ENCODE peak calls at places on chromosomes 2 and 18, in nine cellular contexts. One of them, this sample, is unnamed.

GRCh38 chr18:21548647-21549046 is 51.9 kb downstream of the ESCO1 start:
- DNase-seq in endothelial cell: no peak
- DNase-seq in neural crest cell: no peak
- DNase-seq in fibroblast of the aortic adventitia: no peak
- DNase-seq in nephron progenitor cell: no peak
- DNase-seq in heart right ventricle: no peak
- DNase-seq in body of pancreas: no peak
- DNase-seq in left ventricle myocardium inferior: no peak
- DNase-seq in glutamatergic neuron: no peak
- DNase-seq in this sample: no peak

GRCh38 chr2:26100384-26100783 is 66.5 kb downstream of the RAB10 start:
- DNase-seq in endothelial cell: no peak
- DNase-seq in neural crest cell: no peak
- DNase-seq in fibroblast of the aortic adventitia: no peak
- DNase-seq in nephron progenitor cell: no peak
- DNase-seq in heart right ventricle: no peak
- DNase-seq in body of pancreas: no peak
- DNase-seq in left ventricle myocardium inferior: no peak
- DNase-seq in glutamatergic neuron: no peak
- DNase-seq in this sample: no peak

GRCh38 chr18:33804258-33804657 is 226.2 kb downstream of the ASXL3 start:
- DNase-seq in endothelial cell: no peak
- DNase-seq in neural crest cell: no peak
- DNase-seq in fibroblast of the aortic adventitia: peak
- DNase-seq in nephron progenitor cell: no peak
- DNase-seq in heart right ventricle: no peak
- DNase-seq in body of pancreas: peak
- DNase-seq in left ventricle myocardium inferior: no peak
- DNase-seq in glutamatergic neuron: no peak
- DNase-seq in this sample: peak

GRCh38 chr2:118443596-118443995 is 355.3 kb downstream of the INSIG2 start:
- DNase-seq in endothelial cell: no peak
- DNase-seq in neural crest cell: no peak
- DNase-seq in fibroblast of the aortic adventitia: peak
- DNase-seq in nephron progenitor cell: no peak
- DNase-seq in heart right ventricle: no peak
- DNase-seq in body of pancreas: no peak
- DNase-seq in left ventricle myocardium inferior: no peak
- DNase-seq in glutamatergic neuron: no peak
- DNase-seq in this sample: peak

GRCh38 chr2:24421668-24422067 is 61.3 kb upstream of the ITSN2 start:
- DNase-seq in endothelial cell: peak
- DNase-seq in neural crest cell: peak
- DNase-seq in fibroblast of the aortic adventitia: peak
- DNase-seq in nephron progenitor cell: peak
- DNase-seq in heart right ventricle: no peak
- DNase-seq in body of pancreas: peak
- DNase-seq in left ventricle myocardium inferior: peak
- DNase-seq in glutamatergic neuron: peak
- DNase-seq in this sample: peak

GRCh38 chr2:139259422-139260051 is 479.3 kb upstream of the NXPH2 start:
- DNase-seq in endothelial cell: no peak
- DNase-seq in neural crest cell: no peak
- DNase-seq in fibroblast of the aortic adventitia: no peak
- DNase-seq in nephron progenitor cell: no peak
- DNase-seq in heart right ventricle: no peak
- DNase-seq in body of pancreas: no peak
- DNase-seq in left ventricle myocardium inferior: no peak
- DNase-seq in glutamatergic neuron: no peak
- DNase-seq in this sample: no peak

GRCh38 chr2:43228782-43229659 is 2.6 kb upstream of the ZFP36L2 start:
- DNase-seq in endothelial cell: no peak
- DNase-seq in neural crest cell: no peak
- DNase-seq in fibroblast of the aortic adventitia: peak
- DNase-seq in nephron progenitor cell: no peak
- DNase-seq in heart right ventricle: no peak
- DNase-seq in body of pancreas: no peak
- DNase-seq in left ventricle myocardium inferior: no peak
- DNase-seq in glutamatergic neuron: no peak
- DNase-seq in this sample: peak

GRCh38 chr2:26492749-26493515 is 15.0 kb upstream of the OTOF start:
- DNase-seq in endothelial cell: no peak
- DNase-seq in neural crest cell: no peak
- DNase-seq in fibroblast of the aortic adventitia: no peak
- DNase-seq in nephron progenitor cell: no peak
- DNase-seq in heart right ventricle: no peak
- DNase-seq in body of pancreas: no peak
- DNase-seq in left ventricle myocardium inferior: no peak
- DNase-seq in glutamatergic neuron: no peak
- DNase-seq in this sample: no peak

GRCh38 chr2:54000122-54000521 is 29.3 kb upstream of the PSME4 start:
- DNase-seq in endothelial cell: no peak
- DNase-seq in neural crest cell: no peak
- DNase-seq in fibroblast of the aortic adventitia: no peak
- DNase-seq in nephron progenitor cell: no peak
- DNase-seq in heart right ventricle: no peak
- DNase-seq in body of pancreas: no peak
- DNase-seq in left ventricle myocardium inferior: no peak
- DNase-seq in glutamatergic neuron: no peak
- DNase-seq in this sample: no peak

GRCh38 chr2:556494-556893 is 120.7 kb downstream of the TMEM18 start:
- DNase-seq in endothelial cell: no peak
- DNase-seq in neural crest cell: no peak
- DNase-seq in fibroblast of the aortic adventitia: no peak
- DNase-seq in nephron progenitor cell: no peak
- DNase-seq in heart right ventricle: no peak
- DNase-seq in body of pancreas: no peak
- DNase-seq in left ventricle myocardium inferior: no peak
- DNase-seq in glutamatergic neuron: no peak
- DNase-seq in this sample: no peak

GRCh38 chr2:102099536-102100293 is 42.8 kb upstream of the IL1R1 start:
- DNase-seq in endothelial cell: no peak
- DNase-seq in neural crest cell: no peak
- DNase-seq in fibroblast of the aortic adventitia: peak
- DNase-seq in nephron progenitor cell: no peak
- DNase-seq in heart right ventricle: no peak
- DNase-seq in body of pancreas: no peak
- DNase-seq in left ventricle myocardium inferior: no peak
- DNase-seq in glutamatergic neuron: no peak
- DNase-seq in this sample: peak

GRCh38 chr18:27673861-27674260 is 488.8 kb upstream of the CHST9 start:
- DNase-seq in endothelial cell: no peak
- DNase-seq in neural crest cell: no peak
- DNase-seq in fibroblast of the aortic adventitia: no peak
- DNase-seq in nephron progenitor cell: no peak
- DNase-seq in heart right ventricle: no peak
- DNase-seq in body of pancreas: no peak
- DNase-seq in left ventricle myocardium inferior: no peak
- DNase-seq in glutamatergic neuron: no peak
- DNase-seq in this sample: no peak

GRCh38 chr18:75173125-75173432 is 35.9 kb downstream of the PTGR3 start:
- DNase-seq in endothelial cell: no peak
- DNase-seq in neural crest cell: no peak
- DNase-seq in fibroblast of the aortic adventitia: peak
- DNase-seq in nephron progenitor cell: no peak
- DNase-seq in heart right ventricle: no peak
- DNase-seq in body of pancreas: no peak
- DNase-seq in left ventricle myocardium inferior: no peak
- DNase-seq in glutamatergic neuron: no peak
- DNase-seq in this sample: no peak
- TF ChIP-seq CTCF in endothelial cell: no peak
- TF ChIP-seq CTCF in neural crest cell: no peak
- TF ChIP-seq CTCF in fibroblast of the aortic adventitia: peak
- TF ChIP-seq CTCF in nephron progenitor cell: no peak
- TF ChIP-seq CTCF in heart right ventricle: no peak
- TF ChIP-seq CTCF in body of pancreas: no peak
- TF ChIP-seq CTCF in left ventricle myocardium inferior: no peak
- TF ChIP-seq CTCF in glutamatergic neuron: no peak
- TF ChIP-seq CTCF in this sample: no peak

GRCh38 chr18:74451148-74451547 is 6.0 kb downstream of the DIPK1C start:
- DNase-seq in endothelial cell: no peak
- DNase-seq in neural crest cell: no peak
- DNase-seq in fibroblast of the aortic adventitia: no peak
- DNase-seq in nephron progenitor cell: no peak
- DNase-seq in heart right ventricle: no peak
- DNase-seq in body of pancreas: no peak
- DNase-seq in left ventricle myocardium inferior: no peak
- DNase-seq in glutamatergic neuron: no peak
- DNase-seq in this sample: no peak

GRCh38 chr18:74453642-74454198 is 3.4 kb downstream of the DIPK1C start:
- DNase-seq in endothelial cell: no peak
- DNase-seq in neural crest cell: no peak
- DNase-seq in fibroblast of the aortic adventitia: no peak
- DNase-seq in nephron progenitor cell: no peak
- DNase-seq in heart right ventricle: no peak
- DNase-seq in body of pancreas: no peak
- DNase-seq in left ventricle myocardium inferior: no peak
- DNase-seq in glutamatergic neuron: no peak
- DNase-seq in this sample: no peak

GRCh38 chr18:74447404-74448152 is 9.5 kb downstream of the DIPK1C start:
- DNase-seq in endothelial cell: no peak
- DNase-seq in neural crest cell: no peak
- DNase-seq in fibroblast of the aortic adventitia: no peak
- DNase-seq in nephron progenitor cell: no peak
- DNase-seq in heart right ventricle: no peak
- DNase-seq in body of pancreas: no peak
- DNase-seq in left ventricle myocardium inferior: no peak
- DNase-seq in glutamatergic neuron: no peak
- DNase-seq in this sample: no peak

GRCh38 chr18:74453011-74453571 is 4.0 kb downstream of the DIPK1C start:
- DNase-seq in endothelial cell: no peak
- DNase-seq in neural crest cell: no peak
- DNase-seq in fibroblast of the aortic adventitia: peak
- DNase-seq in nephron progenitor cell: no peak
- DNase-seq in heart right ventricle: no peak
- DNase-seq in body of pancreas: no peak
- DNase-seq in left ventricle myocardium inferior: no peak
- DNase-seq in glutamatergic neuron: no peak
- DNase-seq in this sample: no peak

DNA sequence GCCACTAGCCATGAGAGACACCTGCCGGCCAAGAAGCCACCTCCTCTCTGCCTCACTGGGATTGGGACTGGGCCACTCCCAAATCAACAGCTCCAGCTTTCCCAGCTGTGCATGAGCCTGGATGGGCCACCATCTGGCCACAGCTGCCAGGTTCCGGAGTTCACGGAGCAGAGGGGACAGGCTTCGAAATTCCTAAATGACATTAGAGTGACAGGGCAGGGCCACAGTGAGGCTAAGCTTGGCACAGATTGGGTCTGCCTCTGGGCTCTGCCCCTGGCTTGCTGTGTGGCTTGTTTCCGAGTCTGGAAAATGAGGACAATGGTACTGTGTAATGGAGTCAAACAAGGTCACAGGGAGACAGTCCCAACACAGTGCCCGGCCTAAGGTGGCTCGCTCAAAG is 6.5 kb downstream of the DIPK1C start:
- DNase-seq in endothelial cell: no peak
- DNase-seq in neural crest cell: no peak
- DNase-seq in fibroblast of the aortic adventitia: no peak
- DNase-seq in nephron progenitor cell: no peak
- DNase-seq in heart right ventricle: peak
- DNase-seq in body of pancreas: no peak
- DNase-seq in left ventricle myocardium inferior: peak
- DNase-seq in glutamatergic neuron: no peak
- DNase-seq in this sample: no peak
- TF ChIP-seq CTCF in endothelial cell: no peak
- TF ChIP-seq CTCF in neural crest cell: no peak
- TF ChIP-seq CTCF in fibroblast of the aortic adventitia: no peak
- TF ChIP-seq CTCF in nephron progenitor cell: no peak
- TF ChIP-seq CTCF in heart right ventricle: no peak
- TF ChIP-seq CTCF in body of pancreas: no peak
- TF ChIP-seq CTCF in left ventricle myocardium inferior: no peak
- TF ChIP-seq CTCF in glutamatergic neuron: no peak
- TF ChIP-seq CTCF in this sample: no peak

GRCh38 chr2:201837391-201837790 is 31.1 kb downstream of the CDK15 start:
- DNase-seq in endothelial cell: no peak
- DNase-seq in neural crest cell: no peak
- DNase-seq in fibroblast of the aortic adventitia: no peak
- DNase-seq in nephron progenitor cell: no peak
- DNase-seq in heart right ventricle: no peak
- DNase-seq in body of pancreas: no peak
- DNase-seq in left ventricle myocardium inferior: no peak
- DNase-seq in glutamatergic neuron: no peak
- DNase-seq in this sample: no peak
- TF ChIP-seq CTCF in endothelial cell: no peak
- TF ChIP-seq CTCF in neural crest cell: no peak
- TF ChIP-seq CTCF in fibroblast of the aortic adventitia: no peak
- TF ChIP-seq CTCF in nephron progenitor cell: no peak
- TF ChIP-seq CTCF in heart right ventricle: no peak
- TF ChIP-seq CTCF in body of pancreas: no peak
- TF ChIP-seq CTCF in left ventricle myocardium inferior: no peak
- TF ChIP-seq CTCF in glutamatergic neuron: no peak
- TF ChIP-seq CTCF in this sample: no peak

GRCh38 chr18:80154293-80154692 is 45.2 kb downstream of the ADNP2 start:
- DNase-seq in endothelial cell: peak
- DNase-seq in neural crest cell: no peak
- DNase-seq in fibroblast of the aortic adventitia: peak
- DNase-seq in nephron progenitor cell: no peak
- DNase-seq in heart right ventricle: no peak
- DNase-seq in body of pancreas: no peak
- DNase-seq in left ventricle myocardium inferior: no peak
- DNase-seq in glutamatergic neuron: no peak
- DNase-seq in this sample: no peak
- TF ChIP-seq CTCF in endothelial cell: peak
- TF ChIP-seq CTCF in neural crest cell: peak
- TF ChIP-seq CTCF in fibroblast of the aortic adventitia: peak
- TF ChIP-seq CTCF in nephron progenitor cell: no peak
- TF ChIP-seq CTCF in heart right ventricle: peak
- TF ChIP-seq CTCF in body of pancreas: peak
- TF ChIP-seq CTCF in left ventricle myocardium inferior: peak
- TF ChIP-seq CTCF in glutamatergic neuron: peak
- TF ChIP-seq CTCF in this sample: peak

GRCh38 chr2:150548527-150548926 is 61.1 kb upstream of the RND3 start:
- DNase-seq in endothelial cell: no peak
- DNase-seq in neural crest cell: no peak
- DNase-seq in fibroblast of the aortic adventitia: no peak
- DNase-seq in nephron progenitor cell: no peak
- DNase-seq in heart right ventricle: no peak
- DNase-seq in body of pancreas: no peak
- DNase-seq in left ventricle myocardium inferior: no peak
- DNase-seq in glutamatergic neuron: peak
- DNase-seq in this sample: peak
- TF ChIP-seq CTCF in endothelial cell: no peak
- TF ChIP-seq CTCF in neural crest cell: peak
- TF ChIP-seq CTCF in fibroblast of the aortic adventitia: peak
- TF ChIP-seq CTCF in nephron progenitor cell: peak
- TF ChIP-seq CTCF in heart right ventricle: no peak
- TF ChIP-seq CTCF in body of pancreas: no peak
- TF ChIP-seq CTCF in left ventricle myocardium inferior: peak
- TF ChIP-seq CTCF in glutamatergic neuron: peak
- TF ChIP-seq CTCF in this sample: peak

DNA sequence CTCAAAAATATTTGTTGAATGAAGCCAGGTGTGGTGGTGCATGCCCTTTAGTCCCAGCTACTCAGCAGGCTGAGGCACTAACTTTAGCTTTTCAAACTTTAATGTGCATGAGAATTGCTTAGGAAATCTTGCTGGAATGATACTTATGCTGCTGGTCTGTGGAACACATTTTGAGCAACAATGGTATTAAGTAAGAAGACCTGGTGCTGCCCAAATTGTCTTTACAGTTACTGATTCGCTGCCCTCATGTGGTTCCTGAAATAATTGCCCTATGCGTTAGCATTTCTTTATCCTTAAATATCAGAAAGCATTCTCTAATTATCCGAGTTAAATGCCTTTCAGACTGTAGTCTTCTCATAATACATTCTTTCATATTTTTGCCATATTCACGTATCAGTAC is 76.0 kb upstream of the SESTD1 start:
- DNase-seq in endothelial cell: no peak
- DNase-seq in neural crest cell: no peak
- DNase-seq in fibroblast of the aortic adventitia: peak
- DNase-seq in nephron progenitor cell: no peak
- DNase-seq in heart right ventricle: no peak
- DNase-seq in body of pancreas: no peak
- DNase-seq in left ventricle myocardium inferior: no peak
- DNase-seq in glutamatergic neuron: no peak
- DNase-seq in this sample: peak
- TF ChIP-seq CTCF in endothelial cell: no peak
- TF ChIP-seq CTCF in neural crest cell: no peak
- TF ChIP-seq CTCF in fibroblast of the aortic adventitia: peak
- TF ChIP-seq CTCF in nephron progenitor cell: no peak
- TF ChIP-seq CTCF in heart right ventricle: peak
- TF ChIP-seq CTCF in body of pancreas: peak
- TF ChIP-seq CTCF in left ventricle myocardium inferior: peak
- TF ChIP-seq CTCF in glutamatergic neuron: no peak
- TF ChIP-seq CTCF in this sample: peak

This sample was measured in AG10803.